ENCODE peak calls at places on chromosomes 5 and 9, in six cellular contexts. D is ovary; V is left ventricle myocardium inferior; E is CD8-positive, alpha-beta T cell; Q is upper lobe of right lung; T is endodermal cell. C is an unnamed sample. For H3K4me1 and H3K36me3, the result is how much of the 10 kb centered on the place peaks cover.

GRCh38 chr5:25614466-25614865 is 969.7 kb upstream of the CDH10 start:
- DNase-seq in D (no peak), V (no peak), E (no peak), Q (no peak), T (no peak), C (peak)

GRCh38 chr5:153896117-153896516 is 142.6 kb downstream of the FAM114A2 start:
- DNase-seq in D (no peak), V (no peak), E (no peak), Q (no peak), T (no peak), C (no peak)

GRCh38 chr5:131587541-131587940 is 47.5 kb downstream of the RAPGEF6 start:
- DNase-seq in D (no peak), V (no peak), E (no peak), Q (no peak), T (no peak), C (no peak)

GRCh38 chr9:76667521-76667957 is 96.7 kb upstream of the PCA3 start:
- DNase-seq in D (no peak), V (no peak), E (no peak), Q (no peak), T (no peak), C (no peak)

GRCh38 chr9:76987594-76988200 is 31.8 kb upstream of the FOXB2 start:
- DNase-seq in D (no peak), V (no peak), E (no peak), Q (no peak), T (peak), C (no peak)

GRCh38 chr5:13831236-13831810 is 113.2 kb downstream of the DNAH5 start:
- DNase-seq in D (no peak), V (no peak), E (no peak), Q (no peak), T (no peak), C (no peak)

GRCh38 chr9:124322618-124323432 is 65.1 kb downstream of the NEK6 start:
- DNase-seq in D (no peak), V (no peak), E (no peak), Q (no peak), T (no peak), C (no peak)

GRCh38 chr5:98927988-98928801 is 612 bp downstream of the CHD1 start:
- DNase-seq in D (peak), V (peak), E (peak), Q (peak), T (peak), C (peak)

GRCh38 chr5:173474881-173475287 is 141.6 kb downstream of the BOD1 start:
- DNase-seq in D (no peak), V (no peak), E (no peak), Q (no peak), T (no peak), C (no peak)

GRCh38 chr9:117249799-117250198 is 165.1 kb downstream of the ASTN2 start:
- DNase-seq in D (no peak), V (no peak), E (no peak), Q (no peak), T (no peak), C (no peak)

GRCh38 chr9:131624636-131625241 is 79.4 kb downstream of the PRRT1B start:
- DNase-seq in D (no peak), V (peak), E (no peak), Q (no peak), T (no peak), C (no peak)

GRCh38 chr5:530556-530955 is 6.3 kb upstream of the SLC9A3 start:
- DNase-seq in D (no peak), V (no peak), E (no peak), Q (peak), T (no peak), C (peak)

GRCh38 chr9:82354260-82354659 is 365.7 kb downstream of the SPATA31D1 start:
- DNase-seq in D (no peak), V (no peak), E (no peak), Q (no peak), T (no peak), C (no peak)

GRCh38 chr5:50476549-50476948 is 35.5 kb upstream of the EMB start:
- DNase-seq in D (no peak), V (no peak), E (no peak), Q (no peak), T (no peak), C (no peak)

GRCh38 chr9:131658753-131659129 is 81.1 kb downstream of the RAPGEF1 start:
- DNase-seq in D (no peak), V (no peak), E (no peak), Q (no peak), T (no peak), C (no peak)

GRCh38 chr9:91428927-91429351 is 5.3 kb upstream of the NFIL3 start:
- DNase-seq in D (no peak), V (no peak), E (no peak), Q (no peak), T (no peak), C (no peak)

DNA sequence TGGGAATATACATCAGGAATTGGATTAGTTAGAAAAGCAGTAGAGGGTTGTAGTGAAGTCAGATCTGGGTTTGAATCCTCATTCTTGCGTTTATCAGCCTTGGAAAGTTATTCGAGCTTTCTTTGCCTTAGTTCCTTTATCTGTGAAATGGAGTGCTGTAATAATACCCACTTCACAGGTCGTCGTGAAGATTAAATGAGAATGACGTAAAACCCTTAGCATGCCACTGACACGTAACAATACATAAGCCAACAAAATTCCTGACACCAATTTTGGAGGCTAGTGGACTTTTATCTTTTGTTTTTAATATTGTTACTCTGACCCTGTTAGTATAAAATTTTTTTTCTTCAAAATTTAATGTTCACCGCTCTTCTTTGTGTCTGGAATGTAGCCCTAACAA is 3.4 kb downstream of the SKP2 start:
- DNase-seq in D (no peak), V (no peak), E (no peak), Q (no peak), T (no peak), C (no peak)
- H3K27ac ChIP-seq in D (no peak), V (no peak), E (no peak), Q (no peak), T (no peak), C (no peak)

GRCh38 chr5:158565017-158565789 is 534.5 kb downstream of the EBF1 start:
- DNase-seq in D (no peak), V (no peak), E (no peak), Q (no peak), T (no peak), C (no peak)

GRCh38 chr5:158560170-158560569 is 539.5 kb downstream of the EBF1 start:
- DNase-seq in D (no peak), V (peak), E (no peak), Q (no peak), T (no peak), C (no peak)

GRCh38 chr5:158563774-158564390 is 535.8 kb downstream of the EBF1 start:
- DNase-seq in D (no peak), V (no peak), E (no peak), Q (no peak), T (no peak), C (no peak)

GRCh38 chr5:158559066-158559465 is 540.6 kb downstream of the EBF1 start:
- DNase-seq in D (no peak), V (no peak), E (no peak), Q (no peak), T (no peak), C (no peak)

DNA sequence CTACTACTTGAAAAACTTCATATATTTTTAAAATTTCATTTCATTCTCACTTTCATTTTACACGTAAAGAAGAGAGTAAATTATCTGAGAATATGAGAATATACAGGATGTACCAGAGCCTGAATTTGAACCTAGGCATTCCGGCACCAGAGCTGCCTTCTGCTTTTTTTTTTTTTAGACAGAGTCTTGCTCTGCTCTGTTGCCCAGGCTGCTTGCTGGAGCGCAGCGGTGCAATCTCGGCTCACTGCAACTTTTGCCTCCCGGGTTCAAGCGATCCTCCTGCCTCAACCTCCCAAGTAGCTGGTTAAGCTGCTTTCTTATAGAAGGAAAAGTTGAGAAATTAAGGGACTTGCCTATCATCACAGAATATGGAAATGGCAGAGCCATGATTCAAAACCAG is 540.1 kb downstream of the EBF1 start:
- DNase-seq in D (no peak), V (no peak), E (no peak), Q (no peak), T (no peak), C (no peak)
- H3K4me1 ChIP-seq in D (under half), V (under half), E (under half), Q (under half), T (under half), C (under half)

GRCh38 chr9:120705174-120705573 is 9.1 kb downstream of the MEGF9 start:
- DNase-seq in D (no peak), V (no peak), E (no peak), Q (no peak), T (no peak), C (no peak)
- H3K36me3 ChIP-seq in D (under half), V (under half), E (under half), Q (under half), T (under half), C (under half)

GRCh38 chr9:16290169-16290568 is 580.3 kb downstream of the BNC2 start:
- DNase-seq in D (no peak), V (no peak), E (no peak), Q (no peak), T (no peak), C (no peak)

GRCh38 chr9:16291921-16292320 is 578.5 kb downstream of the BNC2 start:
- DNase-seq in D (no peak), V (no peak), E (no peak), Q (no peak), T (no peak), C (no peak)

GRCh38 chr9:16294371-16294770 is 576.1 kb downstream of the BNC2 start:
- DNase-seq in D (no peak), V (no peak), E (no peak), Q (no peak), T (no peak), C (no peak)

GRCh38 chr9:16289639-16290038 is 580.8 kb downstream of the BNC2 start:
- DNase-seq in D (no peak), V (no peak), E (no peak), Q (no peak), T (no peak), C (peak)

GRCh38 chr9:16293610-16294009 is 576.9 kb downstream of the BNC2 start:
- DNase-seq in D (no peak), V (no peak), E (no peak), Q (no peak), T (no peak), C (no peak)
- H3K27ac ChIP-seq in D (no peak), V (no peak), E (no peak), Q (no peak), T (no peak), C (no peak)

GRCh38 chr9:136549010-136549980 is 3.4 kb upstream of the NOTCH1 start:
- DNase-seq in D (no peak), V (no peak), E (no peak), Q (no peak), T (no peak), C (no peak)

GRCh38 chr9:136552117-136552685 is 6.4 kb upstream of the NOTCH1 start:
- DNase-seq in D (no peak), V (no peak), E (no peak), Q (no peak), T (no peak), C (no peak)

GRCh38 chr9:136547508-136548215 is 1.8 kb upstream of the NOTCH1 start:
- DNase-seq in D (peak), V (no peak), E (no peak), Q (no peak), T (peak), C (no peak)

GRCh38 chr9:136551401-136552116 is 5.7 kb upstream of the NOTCH1 start:
- DNase-seq in D (peak), V (peak), E (no peak), Q (no peak), T (peak), C (peak)

DNA sequence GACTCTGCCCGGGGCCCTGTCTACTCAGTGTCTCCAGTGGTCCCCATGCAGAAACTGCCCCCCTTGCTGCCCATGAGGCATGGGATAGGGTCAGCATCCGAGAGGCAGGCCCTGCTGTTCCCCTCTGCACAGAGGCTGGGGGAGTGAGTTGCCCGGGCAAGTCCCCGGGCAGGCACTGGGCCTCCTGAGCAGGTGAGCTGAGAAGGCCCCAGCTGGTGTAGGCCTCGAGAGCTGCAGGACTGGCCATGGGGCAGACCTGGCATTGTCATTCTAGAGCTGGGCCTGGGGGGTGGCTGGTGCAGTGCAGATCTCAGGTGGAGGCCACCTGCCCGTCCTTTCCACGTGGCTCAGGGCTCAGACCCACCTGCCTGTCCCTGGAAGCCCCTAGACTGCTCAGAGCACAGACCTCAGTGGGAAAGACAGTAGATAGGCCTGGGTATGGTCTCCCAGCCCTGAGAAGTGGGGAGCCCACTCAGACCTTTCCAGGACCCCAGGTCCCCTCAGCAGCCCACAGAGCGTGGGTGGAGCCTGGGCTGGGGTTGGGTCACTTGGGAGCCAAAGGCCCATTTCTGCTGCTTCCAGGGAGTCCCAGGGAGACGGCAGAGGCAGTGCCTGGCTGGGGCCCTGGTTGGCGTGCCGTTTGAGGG is 4.7 kb upstream of the NOTCH1 start:
- DNase-seq in D (no peak), V (no peak), E (no peak), Q (no peak), T (no peak), C (no peak)
- H3K4me1 ChIP-seq in D (under half), V (under half), E (under half), Q (under half), T (under half), C (under half)

C was measured in aorta.